ENCODE peak calls at places on chromosome 9, in five cellular contexts. C is GM12878, O is H1, R is SK-N-SH, Y is HepG2. N is an unnamed sample.

GRCh38 chr9:95317119-95317892 is at the start of gene FANCC:
- DNase-seq in Y (peak; percentile 86), O (peak; percentile 94), R (peak; percentile 98), C (peak; percentile 39), N (peak; percentile 91)

GRCh38 chr9:112355305-112355953 is 22.0 kb upstream of the PTBP3 start:
- DNase-seq in R (no peak), O (no peak), C (no peak), Y (no peak), N (no peak)

GRCh38 chr9:136110082-136111061 is 8.3 kb downstream of the TMEM250 start:
- DNase-seq in O (no peak), C (no peak), Y (no peak), R (no peak), N (peak; percentile 58)

GRCh38 chr9:3475300-3476020 is 50.3 kb downstream of the RFX3 start:
- DNase-seq in R (no peak), C (peak; percentile 78), O (no peak), Y (peak; percentile 27), N (peak; percentile 61)

GRCh38 chr9:137278061-137278912 is 761 bp downstream of the TOR4A start:
- DNase-seq in R (peak; percentile 27), Y (no peak), C (no peak), O (peak; percentile 77), N (peak; percentile 64)

GRCh38 chr9:114339130-114339908 is 9.7 kb downstream of the ORM2 start:
- DNase-seq in C (peak; percentile 46), O (peak; percentile 85), R (peak; percentile 86), Y (peak; percentile 35), N (peak; percentile 72)

GRCh38 chr9:116857321-116857720 is 170.2 kb downstream of the TRIM32 start:
- DNase-seq in O (no peak), Y (no peak), C (no peak), R (no peak), N (no peak)

GRCh38 chr9:103364753-103365152 is 369.6 kb downstream of the CYLC2 start:
- DNase-seq in O (no peak), R (no peak), Y (no peak), C (no peak), N (no peak)

GRCh38 chr9:21968331-21969010 is 25.7 kb downstream of the CDKN2A start:
- DNase-seq in Y (no peak), O (peak; percentile 59), R (peak; percentile 68), C (no peak), N (no peak)

GRCh38 chr9:3698531-3698930 is 172.7 kb upstream of the RFX3 start:
- DNase-seq in Y (no peak), C (no peak), O (no peak), R (no peak), N (no peak)

GRCh38 chr9:72477862-72478564 is 43.4 kb upstream of the TMC1 start:
- DNase-seq in O (no peak), Y (peak; percentile 86), C (no peak), R (no peak), N (no peak)

GRCh38 chr9:83962165-83962564 is 17.9 kb downstream of the HNRNPK start:
- DNase-seq in O (no peak), Y (no peak), C (no peak), R (no peak), N (no peak)

GRCh38 chr9:129322022-129322621 is 144.1 kb upstream of the IER5L start:
- DNase-seq in R (no peak), Y (no peak), C (no peak), O (no peak), N (no peak)

GRCh38 chr9:35844628-35845301 is 15.7 kb downstream of the TMEM8B start:
- DNase-seq in R (no peak), Y (no peak), O (no peak), C (peak; percentile 64), N (no peak)

GRCh38 chr9:14687042-14687719 is 6.1 kb downstream of the ZDHHC21 start:
- DNase-seq in O (no peak), C (no peak), Y (no peak), R (no peak), N (no peak)

DNA sequence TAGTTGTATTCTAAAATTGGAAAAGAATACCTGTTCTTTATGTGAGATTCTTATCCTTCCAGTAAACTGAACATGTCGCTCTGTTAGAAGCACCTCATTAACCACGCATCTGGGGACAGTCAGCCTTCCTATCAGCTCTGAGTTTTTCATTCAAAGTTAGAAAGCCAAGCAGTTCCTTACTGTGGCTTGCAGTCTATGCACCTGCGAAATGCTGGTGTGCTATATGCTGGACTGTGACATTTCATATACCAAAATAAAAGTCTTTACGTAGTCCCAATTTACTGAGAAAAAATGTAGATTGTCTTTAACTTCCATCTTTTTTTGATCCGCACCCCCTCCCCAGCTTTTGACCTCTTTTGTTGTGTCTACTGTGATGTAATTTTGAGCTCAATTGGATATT is 4.3 kb downstream of the ANP32B start:
- DNase-seq in Y (no peak), R (no peak), C (no peak), O (no peak), N (no peak)
- TF ChIP-seq GABPA in Y (no peak), R (no peak), C (no peak), O (no peak), N (no peak)

GRCh38 chr9:131645078-131645776 is 94.6 kb downstream of the RAPGEF1 start:
- DNase-seq in R (no peak), O (no peak), C (no peak), Y (no peak), N (no peak)
- TF ChIP-seq CHD2 in R (no peak), O (no peak), C (no peak), Y (no peak), N (no peak)

GRCh38 chr9:109181284-109181683 is 14.2 kb upstream of the FRRS1L start:
- DNase-seq in Y (no peak), R (no peak), O (no peak), C (peak; percentile 51), N (no peak)
- TF ChIP-seq GABPA in Y (no peak), R (no peak), O (no peak), C (no peak), N (no peak)

GRCh38 chr9:122080986-122081385 is 12.1 kb downstream of the TTLL11 start:
- DNase-seq in C (no peak), R (no peak), Y (no peak), O (no peak), N (no peak)
- TF ChIP-seq CHD2 in C (no peak), R (no peak), Y (no peak), O (no peak), N (no peak)

GRCh38 chr9:134071149-134071548 is 3.3 kb upstream of the BRD3 start:
- DNase-seq in O (no peak), C (no peak), R (no peak), Y (no peak), N (no peak)
- TF ChIP-seq GABPA in O (no peak), C (no peak), R (no peak), Y (no peak), N (no peak)

DNA sequence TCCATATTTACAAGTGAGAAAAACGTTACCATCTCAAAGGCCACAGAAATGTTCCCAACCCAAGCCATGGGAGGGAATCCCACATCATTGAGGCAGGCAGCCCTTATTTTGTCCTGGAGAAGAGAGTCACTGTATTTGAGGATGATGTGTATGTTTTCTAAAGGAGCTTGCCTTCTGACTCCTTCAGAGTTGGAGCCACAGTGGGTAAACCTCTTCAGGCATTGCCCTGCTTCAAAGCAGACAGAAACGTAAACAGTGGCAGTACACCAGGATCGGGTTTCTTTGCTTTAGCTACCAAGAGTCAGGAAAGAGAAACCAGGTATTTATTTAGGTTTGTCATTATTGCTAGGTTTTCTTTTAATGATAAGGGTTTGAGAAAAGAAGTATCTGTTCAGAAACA is 45.7 kb downstream of the MUSK start:
- DNase-seq in C (no peak), O (no peak), R (no peak), Y (no peak), N (no peak)
- TF ChIP-seq CHD2 in C (no peak), O (no peak), R (no peak), Y (no peak), N (no peak)

GRCh38 chr9:89750117-89750551 is 145.3 kb downstream of the GADD45G start:
- DNase-seq in Y (no peak), C (no peak), R (peak; percentile 71), O (no peak), N (no peak)
- TF ChIP-seq GABPA in Y (no peak), C (no peak), R (no peak), O (no peak), N (no peak)

N was measured in K562.